ENCODE peak calls at places on chromosomes 13 and 19, in five cellular contexts. One of them, this sample, is unnamed.

GRCh38 chr13:68440874-68441273 is 1210.7 kb upstream of the PCDH9 start:
- DNase-seq in lower lobe of right lung: no peak
- DNase-seq in tibial nerve: no peak
- DNase-seq in upper lobe of right lung: no peak
- DNase-seq in cardiac muscle cell: no peak
- DNase-seq in this sample: no peak

GRCh38 chr19:45424191-45425058 is 708 bp upstream of the ERCC1 start:
- DNase-seq in lower lobe of right lung: peak; percentile 73
- DNase-seq in tibial nerve: no peak
- DNase-seq in upper lobe of right lung: peak; percentile 82
- DNase-seq in cardiac muscle cell: peak; percentile 92
- DNase-seq in this sample: peak; percentile 67

GRCh38 chr13:50127726-50128291 is 112.6 kb downstream of the KCNRG start:
- DNase-seq in lower lobe of right lung: no peak
- DNase-seq in tibial nerve: no peak
- DNase-seq in upper lobe of right lung: no peak
- DNase-seq in cardiac muscle cell: no peak
- DNase-seq in this sample: no peak

GRCh38 chr13:28478127-28478526 is 16.8 kb downstream of the FLT1 start:
- DNase-seq in lower lobe of right lung: no peak
- DNase-seq in tibial nerve: no peak
- DNase-seq in upper lobe of right lung: no peak
- DNase-seq in cardiac muscle cell: no peak
- DNase-seq in this sample: no peak

GRCh38 chr13:44951184-44951583 is 38.1 kb downstream of the NUFIP1 start:
- DNase-seq in lower lobe of right lung: no peak
- DNase-seq in tibial nerve: no peak
- DNase-seq in upper lobe of right lung: no peak
- DNase-seq in cardiac muscle cell: no peak
- DNase-seq in this sample: no peak

GRCh38 chr13:52010890-52011689 is at the start of gene ATP7B:
- DNase-seq in lower lobe of right lung: no peak
- DNase-seq in tibial nerve: no peak
- DNase-seq in upper lobe of right lung: no peak
- DNase-seq in cardiac muscle cell: peak; percentile 13
- DNase-seq in this sample: no peak

GRCh38 chr19:33702606-33703437 is 81.1 kb downstream of the CHST8 start:
- DNase-seq in lower lobe of right lung: no peak
- DNase-seq in tibial nerve: no peak
- DNase-seq in upper lobe of right lung: peak; percentile 57
- DNase-seq in cardiac muscle cell: no peak
- DNase-seq in this sample: no peak

GRCh38 chr19:17489392-17490030 is 19.2 kb downstream of the SLC27A1 start:
- DNase-seq in lower lobe of right lung: no peak
- DNase-seq in tibial nerve: no peak
- DNase-seq in upper lobe of right lung: no peak
- DNase-seq in cardiac muscle cell: no peak
- DNase-seq in this sample: no peak

GRCh38 chr13:79867248-79867647 is 386.3 kb downstream of the NDFIP2 start:
- DNase-seq in lower lobe of right lung: no peak
- DNase-seq in tibial nerve: no peak
- DNase-seq in upper lobe of right lung: no peak
- DNase-seq in cardiac muscle cell: peak; percentile 21
- DNase-seq in this sample: no peak

GRCh38 chr13:110109910-110110309 is 197.0 kb downstream of the COL4A1 start:
- DNase-seq in lower lobe of right lung: no peak
- DNase-seq in tibial nerve: no peak
- DNase-seq in upper lobe of right lung: no peak
- DNase-seq in cardiac muscle cell: peak; percentile 94
- DNase-seq in this sample: no peak

GRCh38 chr19:34173145-34173956 is 1.0 kb downstream of the LSM14A start:
- DNase-seq in lower lobe of right lung: peak; percentile 49
- DNase-seq in tibial nerve: peak; percentile 19
- DNase-seq in upper lobe of right lung: no peak
- DNase-seq in cardiac muscle cell: peak; percentile 61
- DNase-seq in this sample: no peak

GRCh38 chr19:32843716-32844245 is 25.8 kb downstream of the SLC7A9 start:
- DNase-seq in lower lobe of right lung: no peak
- DNase-seq in tibial nerve: no peak
- DNase-seq in upper lobe of right lung: no peak
- DNase-seq in cardiac muscle cell: no peak
- DNase-seq in this sample: no peak

GRCh38 chr13:108597943-108598342 is 31.5 kb upstream of the MYO16 start:
- DNase-seq in lower lobe of right lung: no peak
- DNase-seq in tibial nerve: no peak
- DNase-seq in upper lobe of right lung: no peak
- DNase-seq in cardiac muscle cell: no peak
- DNase-seq in this sample: no peak

GRCh38 chr13:107252428-107252827 is 684.5 kb upstream of the ARGLU1 start:
- DNase-seq in lower lobe of right lung: no peak
- DNase-seq in tibial nerve: no peak
- DNase-seq in upper lobe of right lung: no peak
- DNase-seq in cardiac muscle cell: no peak
- DNase-seq in this sample: no peak

GRCh38 chr13:29885967-29886366 is 35.5 kb upstream of the UBL3 start:
- DNase-seq in lower lobe of right lung: no peak
- DNase-seq in tibial nerve: no peak
- DNase-seq in upper lobe of right lung: no peak
- DNase-seq in cardiac muscle cell: no peak
- DNase-seq in this sample: no peak

GRCh38 chr19:22526661-22527272 is 104.6 kb upstream of the ZNF98 start:
- DNase-seq in lower lobe of right lung: no peak
- DNase-seq in tibial nerve: no peak
- DNase-seq in upper lobe of right lung: peak; percentile 9
- DNase-seq in cardiac muscle cell: peak; percentile 0
- DNase-seq in this sample: no peak

GRCh38 chr19:47022140-47022536 is 2.5 kb downstream of the NPAS1 start:
- DNase-seq in lower lobe of right lung: no peak
- DNase-seq in tibial nerve: no peak
- DNase-seq in upper lobe of right lung: no peak
- DNase-seq in cardiac muscle cell: no peak
- DNase-seq in this sample: no peak

GRCh38 chr19:47020132-47020805 is 632 bp downstream of the NPAS1 start:
- DNase-seq in lower lobe of right lung: no peak
- DNase-seq in tibial nerve: no peak
- DNase-seq in upper lobe of right lung: no peak
- DNase-seq in cardiac muscle cell: no peak
- DNase-seq in this sample: no peak

GRCh38 chr19:47021536-47022139 is 2.0 kb downstream of the NPAS1 start:
- DNase-seq in lower lobe of right lung: no peak
- DNase-seq in tibial nerve: no peak
- DNase-seq in upper lobe of right lung: no peak
- DNase-seq in cardiac muscle cell: no peak
- DNase-seq in this sample: no peak

GRCh38 chr19:47019431-47020041 is at the start of gene NPAS1:
- DNase-seq in lower lobe of right lung: no peak
- DNase-seq in tibial nerve: no peak
- DNase-seq in upper lobe of right lung: no peak
- DNase-seq in cardiac muscle cell: no peak
- DNase-seq in this sample: no peak

DNA sequence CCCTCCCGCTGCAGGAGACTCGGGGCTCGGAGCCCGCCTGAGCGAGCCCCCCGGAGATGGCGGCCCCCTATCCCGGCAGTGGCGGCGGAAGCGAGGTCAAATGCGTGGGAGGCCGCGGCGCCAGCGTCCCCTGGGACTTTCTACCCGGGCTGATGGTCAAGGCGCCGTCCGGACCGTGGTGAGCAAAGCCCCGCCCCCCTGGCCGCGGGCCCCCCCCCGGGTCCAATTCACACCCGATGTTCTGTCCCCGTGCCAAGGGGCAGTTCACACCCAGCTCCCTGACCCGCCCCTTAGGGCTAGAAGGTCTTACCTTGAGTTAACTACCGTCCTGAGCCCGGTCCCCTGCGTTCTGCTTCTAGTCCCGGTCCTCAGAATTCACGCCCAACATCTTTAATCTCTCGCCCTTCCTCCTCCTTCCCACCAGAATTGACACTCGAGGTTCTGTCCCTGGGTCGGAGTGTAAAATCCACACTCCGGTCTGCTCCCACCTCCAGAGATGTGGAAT is 1.4 kb downstream of the NPAS1 start:
- DNase-seq in lower lobe of right lung: no peak
- DNase-seq in tibial nerve: no peak
- DNase-seq in upper lobe of right lung: no peak
- DNase-seq in cardiac muscle cell: peak; percentile 33
- DNase-seq in this sample: no peak
- H3K4me3 ChIP-seq in lower lobe of right lung: peak overlapping the region; percentile 36
- H3K4me3 ChIP-seq in tibial nerve: peak overlapping the region; percentile 33
- H3K4me3 ChIP-seq in upper lobe of right lung: no peak overlapping the region
- H3K4me3 ChIP-seq in cardiac muscle cell: peak overlapping the region; percentile 39
- H3K4me3 ChIP-seq in this sample: peak overlapping the region; percentile 56

DNA sequence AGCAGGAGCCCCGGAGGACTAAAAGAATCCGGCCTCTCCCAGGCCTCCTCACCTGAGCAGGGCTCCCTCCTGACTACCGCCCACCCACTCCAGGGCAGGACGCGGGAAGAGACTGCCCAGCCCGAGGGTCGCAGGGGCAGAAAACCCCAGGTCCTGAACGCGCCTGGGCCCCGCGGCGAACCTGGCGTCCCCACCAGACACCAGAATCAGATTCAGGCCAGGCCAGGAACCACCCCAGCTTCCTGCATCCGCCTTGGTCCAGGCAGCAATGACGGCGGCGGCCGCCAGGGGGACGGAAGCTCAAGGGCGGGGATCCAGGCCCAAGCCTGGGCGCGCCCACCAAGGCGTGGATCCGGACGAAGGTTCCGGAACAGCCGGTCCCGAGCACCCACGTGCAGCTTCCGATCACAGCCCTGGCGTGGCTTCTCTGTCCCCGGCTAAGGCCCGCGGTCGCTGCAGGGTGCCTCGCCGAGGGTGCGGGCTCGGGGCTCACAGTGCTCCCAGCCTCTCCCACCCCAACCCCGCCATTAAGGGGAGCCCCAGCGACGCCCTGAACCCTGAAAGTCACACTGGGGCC is 3.6 kb downstream of the LGALS7 start:
- DNase-seq in lower lobe of right lung: peak; percentile 95
- DNase-seq in tibial nerve: peak; percentile 76
- DNase-seq in upper lobe of right lung: peak; percentile 94
- DNase-seq in cardiac muscle cell: peak; percentile 92
- DNase-seq in this sample: peak; percentile 60
- TF ChIP-seq CTCF in lower lobe of right lung: peak; percentile 87
- TF ChIP-seq CTCF in tibial nerve: peak; percentile 91
- TF ChIP-seq CTCF in upper lobe of right lung: peak; percentile 85
- TF ChIP-seq CTCF in cardiac muscle cell: peak; percentile 66
- TF ChIP-seq CTCF in this sample: peak; percentile 95

GRCh38 chr13:25371158-25371557 is 616 bp upstream of the ATP8A2 start:
- DNase-seq in lower lobe of right lung: no peak
- DNase-seq in tibial nerve: no peak
- DNase-seq in upper lobe of right lung: no peak
- DNase-seq in cardiac muscle cell: no peak
- DNase-seq in this sample: no peak

GRCh38 chr13:25372275-25373081 is 704 bp downstream of the ATP8A2 start:
- DNase-seq in lower lobe of right lung: no peak
- DNase-seq in tibial nerve: no peak
- DNase-seq in upper lobe of right lung: no peak
- DNase-seq in cardiac muscle cell: no peak
- DNase-seq in this sample: no peak

GRCh38 chr13:25377244-25377962 is 5.6 kb downstream of the ATP8A2 start:
- DNase-seq in lower lobe of right lung: no peak
- DNase-seq in tibial nerve: no peak
- DNase-seq in upper lobe of right lung: no peak
- DNase-seq in cardiac muscle cell: no peak
- DNase-seq in this sample: no peak

GRCh38 chr13:25375727-25376358 is 4.1 kb downstream of the ATP8A2 start:
- DNase-seq in lower lobe of right lung: no peak
- DNase-seq in tibial nerve: no peak
- DNase-seq in upper lobe of right lung: no peak
- DNase-seq in cardiac muscle cell: peak; percentile 60
- DNase-seq in this sample: no peak

GRCh38 chr13:25371608-25372274 is at the start of gene ATP8A2:
- DNase-seq in lower lobe of right lung: no peak
- DNase-seq in tibial nerve: no peak
- DNase-seq in upper lobe of right lung: no peak
- DNase-seq in cardiac muscle cell: no peak
- DNase-seq in this sample: no peak
- H3K4me3 ChIP-seq in lower lobe of right lung: peak within 1 kb of the TSS; percentile 38
- H3K4me3 ChIP-seq in tibial nerve: peak within 1 kb of the TSS; percentile 46
- H3K4me3 ChIP-seq in upper lobe of right lung: peak within 1 kb of the TSS; percentile 14
- H3K4me3 ChIP-seq in cardiac muscle cell: peak within 1 kb of the TSS; percentile 76
- H3K4me3 ChIP-seq in this sample: peak within 1 kb of the TSS; percentile 54

DNA sequence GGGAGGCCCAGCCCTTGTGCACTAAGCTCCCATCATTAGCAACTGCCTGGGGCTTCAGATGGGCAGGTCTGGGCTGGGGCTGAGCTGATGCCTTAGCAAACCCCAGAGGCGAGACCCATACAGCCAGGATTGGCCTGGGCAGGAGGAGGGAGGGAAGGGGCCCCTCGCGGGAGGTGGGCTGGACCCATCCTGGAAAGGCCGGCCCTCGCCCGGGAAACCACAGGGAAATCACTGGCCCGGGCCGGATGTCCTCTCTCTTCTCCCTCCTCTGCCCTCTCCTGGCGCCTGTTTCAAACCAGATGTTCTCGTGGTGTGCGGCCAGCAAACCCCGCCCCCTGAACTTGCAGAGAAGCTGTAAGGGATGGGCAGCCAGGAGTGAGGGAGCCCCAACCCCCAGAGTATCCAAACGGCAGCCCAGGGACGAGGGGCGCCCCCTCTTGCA is 43.1 kb downstream of the TMEM255B start:
- DNase-seq in lower lobe of right lung: peak; percentile 54
- DNase-seq in tibial nerve: no peak
- DNase-seq in upper lobe of right lung: peak; percentile 72
- DNase-seq in cardiac muscle cell: peak; percentile 83
- DNase-seq in this sample: no peak
- TF ChIP-seq CTCF in lower lobe of right lung: no peak
- TF ChIP-seq CTCF in tibial nerve: no peak
- TF ChIP-seq CTCF in upper lobe of right lung: no peak
- TF ChIP-seq CTCF in cardiac muscle cell: peak; percentile 9
- TF ChIP-seq CTCF in this sample: no peak

DNA sequence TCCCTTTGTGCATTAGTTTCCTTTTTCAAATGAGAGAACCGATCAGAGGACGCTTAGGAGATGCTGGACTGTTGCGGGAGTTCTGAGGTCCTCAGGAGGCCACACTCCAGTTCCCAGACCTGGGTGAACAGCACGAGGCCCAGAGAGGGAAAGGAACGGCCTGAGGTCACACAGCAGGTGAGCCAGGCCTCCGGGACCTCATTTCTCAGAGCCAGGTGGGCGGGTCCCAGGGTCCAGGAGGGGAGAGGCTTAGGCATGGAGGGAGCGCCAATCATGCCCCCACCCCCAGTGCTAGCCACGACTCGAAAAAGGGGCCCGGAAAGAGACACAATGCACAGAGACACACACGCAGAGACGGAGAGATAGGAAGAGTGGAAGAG is 1.8 kb downstream of the ELAVL3 start:
- DNase-seq in lower lobe of right lung: no peak
- DNase-seq in tibial nerve: no peak
- DNase-seq in upper lobe of right lung: no peak
- DNase-seq in cardiac muscle cell: no peak
- DNase-seq in this sample: no peak
- H3K4me3 ChIP-seq in lower lobe of right lung: peak overlapping the region; percentile 19
- H3K4me3 ChIP-seq in tibial nerve: no peak overlapping the region
- H3K4me3 ChIP-seq in upper lobe of right lung: no peak overlapping the region
- H3K4me3 ChIP-seq in cardiac muscle cell: no peak overlapping the region
- H3K4me3 ChIP-seq in this sample: no peak overlapping the region